ENCODE peak calls at places on chromosome 3, in six cellular contexts. I is NT2/D1, L is IMR-90, B is Karpas-422, X is mammary epithelial cell, O is adipocyte. D is an unnamed sample.
A peak's percentile ranks its signal among the peaks of the same experiment; 100 is the strongest.

GRCh38 chr3:49020335-49021212 is 1.3 kb upstream of the NDUFAF3 start:
- DNase-seq in L (no peak), O (peak; percentile 62), B (peak; percentile 81), X (no peak), I (no peak), D (peak; percentile 78)

GRCh38 chr3:72343078-72343477 is 505.2 kb downstream of the SHQ1 start:
- DNase-seq in B (no peak), L (peak; percentile 57), I (no peak), X (peak; percentile 84), O (peak; percentile 43), D (no peak)

GRCh38 chr3:182686033-182686886 is 107.0 kb upstream of the ATP11B start:
- DNase-seq in I (no peak), L (no peak), B (no peak), O (no peak), X (no peak), D (no peak)

GRCh38 chr3:36540898-36541518 is 160.7 kb downstream of the STAC start:
- DNase-seq in I (peak; percentile 48), L (peak; percentile 9), X (peak; percentile 11), B (peak; percentile 58), O (peak; percentile 76), D (peak; percentile 71)

GRCh38 chr3:129829640-129830039 is 63.9 kb downstream of the TMCC1 start:
- DNase-seq in L (peak; percentile 95), B (peak; percentile 88), X (peak; percentile 79), O (peak; percentile 92), I (peak; percentile 42), D (peak; percentile 78)

GRCh38 chr3:29525254-29525881 is 244.5 kb downstream of the RBMS3 start:
- DNase-seq in B (no peak), L (peak; percentile 18), O (peak; percentile 90), X (peak; percentile 9), I (no peak), D (no peak)

GRCh38 chr3:152937234-152937633 is 102.3 kb downstream of the P2RY1 start:
- DNase-seq in O (peak; percentile 2), L (no peak), X (no peak), I (no peak), B (no peak), D (no peak)

GRCh38 chr3:99928758-99929408 is 111.2 kb downstream of the CMSS1 start:
- DNase-seq in B (no peak), L (no peak), I (no peak), O (no peak), X (no peak), D (no peak)

GRCh38 chr3:105285653-105286241 is 81.0 kb upstream of the ALCAM start:
- DNase-seq in B (no peak), X (peak; percentile 21), L (no peak), I (no peak), O (no peak), D (no peak)

GRCh38 chr3:130772124-130772523 is 25.5 kb upstream of the PIK3R4 start:
- DNase-seq in O (no peak), L (no peak), B (no peak), I (no peak), X (no peak), D (no peak)

GRCh38 chr3:34011171-34012101 is 213.0 kb downstream of the PDCD6IP start:
- DNase-seq in B (peak; percentile 84), X (no peak), L (peak; percentile 63), I (no peak), O (peak; percentile 20), D (peak; percentile 13)

DNA sequence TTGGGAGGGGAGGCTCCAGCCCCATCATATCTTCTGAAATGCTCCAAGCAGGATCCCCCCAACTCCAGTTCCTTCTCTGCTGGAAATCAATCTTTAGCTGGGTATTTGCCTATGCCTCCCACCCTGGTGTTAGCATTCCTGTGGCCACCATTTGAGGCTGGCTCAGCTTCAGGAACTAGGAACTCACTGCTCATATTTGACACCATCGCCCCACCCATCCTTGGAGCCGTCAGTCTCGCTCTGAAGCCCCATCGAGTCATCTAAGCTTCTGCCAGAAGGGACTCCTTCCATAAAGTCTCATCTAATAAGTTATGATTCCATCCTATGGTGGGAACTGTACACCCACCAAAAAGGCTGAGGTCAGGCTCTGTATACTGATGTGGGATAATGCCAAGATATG is 26.4 kb downstream of the PRKCD start:
- DNase-seq in X (no peak), I (no peak), L (peak; percentile 65), O (no peak), B (no peak), D (no peak)
- H3K9ac ChIP-seq in X (no peak overlapping the region), I (no peak overlapping the region), L (no peak overlapping the region), O (no peak overlapping the region), B (no peak overlapping the region), D (no peak overlapping the region)

GRCh38 chr3:197847866-197848401 is 56.9 kb downstream of the LRCH3 start:
- DNase-seq in X (no peak), I (no peak), L (peak; percentile 42), B (no peak), O (no peak), D (no peak)
- H3K9ac ChIP-seq in X (no peak overlapping the region), I (no peak overlapping the region), L (no peak overlapping the region), B (no peak overlapping the region), O (peak overlapping the region; percentile 64), D (no peak overlapping the region)

DNA sequence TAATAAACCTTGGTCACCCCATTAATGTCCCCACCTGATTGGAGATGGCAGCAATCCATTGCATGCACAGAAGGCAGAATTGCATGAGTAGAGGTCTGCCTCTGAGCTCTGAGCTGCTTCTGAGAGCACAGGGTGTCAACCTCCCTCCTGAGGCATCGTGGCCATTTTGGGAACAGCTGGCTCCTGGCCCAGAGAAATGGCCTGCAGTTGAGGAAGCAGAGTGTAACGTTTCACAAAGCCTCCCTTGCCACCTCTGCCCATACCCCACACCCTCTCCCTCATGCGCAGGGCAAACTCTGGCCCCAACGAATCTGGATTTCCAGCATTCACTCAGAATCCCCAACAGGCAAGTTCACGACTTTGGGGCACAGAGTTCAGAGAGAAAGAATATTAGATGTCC is 198.9 kb downstream of the ADAMTS9 start:
- DNase-seq in B (no peak), L (no peak), O (no peak), X (no peak), I (no peak), D (peak; percentile 11)
- H3K9ac ChIP-seq in B (no peak overlapping the region), L (no peak overlapping the region), O (no peak overlapping the region), X (no peak overlapping the region), I (no peak overlapping the region), D (no peak overlapping the region)

GRCh38 chr3:194095902-194096301 is 40.0 kb upstream of the HES1 start:
- DNase-seq in B (no peak), L (no peak), O (no peak), I (no peak), X (no peak), D (no peak)

GRCh38 chr3:194093822-194094221 is 42.1 kb upstream of the HES1 start:
- DNase-seq in I (no peak), X (no peak), O (no peak), B (no peak), L (no peak), D (no peak)

GRCh38 chr3:194092770-194093336 is 43.1 kb upstream of the HES1 start:
- DNase-seq in B (no peak), L (no peak), X (no peak), I (no peak), O (no peak), D (no peak)

GRCh38 chr3:194097141-194097880 is 38.6 kb upstream of the HES1 start:
- DNase-seq in B (no peak), L (no peak), O (no peak), I (no peak), X (no peak), D (no peak)

DNA sequence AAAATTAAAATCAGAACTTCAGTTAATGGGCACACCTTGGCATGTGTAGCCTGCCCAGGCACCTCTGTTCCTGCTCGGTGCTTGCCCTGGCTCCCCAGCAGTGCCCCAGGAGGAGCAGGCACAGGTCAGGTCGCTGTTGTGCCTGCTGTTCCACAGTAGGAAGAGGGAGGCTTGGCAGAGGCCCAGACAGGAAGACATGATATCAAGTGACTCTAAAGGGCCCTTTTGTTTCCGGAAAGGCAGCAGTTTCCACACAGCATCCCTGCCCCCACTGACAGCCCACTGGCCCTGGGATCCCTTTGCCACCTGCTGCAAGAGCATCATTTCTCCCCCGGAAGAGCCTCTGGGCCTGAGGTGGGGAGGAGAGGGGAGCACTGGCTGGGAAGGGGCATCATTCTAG is 40.5 kb upstream of the HES1 start:
- DNase-seq in B (no peak), X (no peak), I (no peak), O (no peak), L (no peak), D (no peak)
- H3K9ac ChIP-seq in B (no peak overlapping the region), X (no peak overlapping the region), I (no peak overlapping the region), O (no peak overlapping the region), L (no peak overlapping the region), D (no peak overlapping the region)

D was measured in neural progenitor cell.